ENCODE peak calls at places on chromosome 7, in five cellular contexts. M is H1, I is H9, L is neuronal stem cell, S is mesenchymal stem cell. J is an unnamed sample.

GRCh38 chr7:80348221-80348620 is 163.6 kb downstream of the GNAT3 start:
- DNase-seq in S (no peak), L (no peak), I (no peak), M (no peak), J (no peak)

GRCh38 chr7:18515067-18515466 is 19.5 kb downstream of the HDAC9 start:
- DNase-seq in I (no peak), L (no peak), M (no peak), S (no peak), J (no peak)

GRCh38 chr7:151018421-151019129 is 5.7 kb downstream of the ATG9B start:
- DNase-seq in M (no peak), L (no peak), S (peak; percentile 23), I (peak; percentile 62), J (no peak)

GRCh38 chr7:20647908-20648776 is 32.7 kb downstream of the ABCB5 start:
- DNase-seq in I (peak; percentile 64), S (peak; percentile 10), L (peak; percentile 29), M (peak; percentile 53), J (peak; percentile 21)

GRCh38 chr7:6446977-6447588 is 671 bp downstream of the DAGLB start:
- DNase-seq in I (peak; percentile 73), L (no peak), M (peak; percentile 64), S (peak; percentile 91), J (peak; percentile 90)

GRCh38 chr7:119197872-119198527 is 973.5 kb downstream of the ANKRD7 start:
- DNase-seq in M (peak; percentile 67), I (peak; percentile 68), S (peak; percentile 73), L (peak; percentile 18), J (peak; percentile 73)

GRCh38 chr7:2609001-2609411 is 22.8 kb upstream of the TTYH3 start:
- DNase-seq in M (no peak), I (peak; percentile 75), L (no peak), S (peak; percentile 41), J (peak; percentile 18)

GRCh38 chr7:115911466-115911865 is 119.1 kb downstream of the TFEC start:
- DNase-seq in M (no peak), I (no peak), L (no peak), S (peak; percentile 15), J (no peak)

GRCh38 chr7:124489925-124490324 is 275.7 kb downstream of the GPR37 start:
- DNase-seq in L (no peak), M (no peak), I (no peak), S (no peak), J (no peak)

GRCh38 chr7:128845475-128845874 is 15.3 kb downstream of the FLNC start:
- DNase-seq in L (no peak), I (no peak), M (no peak), S (no peak), J (no peak)
- H2BK120ac ChIP-seq in L (no peak overlapping the region), I (no peak overlapping the region), M (no peak overlapping the region), S (no peak overlapping the region), J (no peak overlapping the region)

GRCh38 chr7:158596309-158596708 is 8.7 kb upstream of the PTPRN2 start:
- DNase-seq in I (no peak), L (no peak), S (no peak), M (no peak), J (no peak)

GRCh38 chr7:158591944-158592343 is 4.3 kb upstream of the PTPRN2 start:
- DNase-seq in M (no peak), I (no peak), L (no peak), S (no peak), J (no peak)

GRCh38 chr7:158596745-158597144 is 9.1 kb upstream of the PTPRN2 start:
- DNase-seq in M (no peak), I (no peak), S (no peak), L (no peak), J (no peak)

GRCh38 chr7:158592541-158592940 is 4.9 kb upstream of the PTPRN2 start:
- DNase-seq in L (no peak), S (no peak), I (no peak), M (no peak), J (no peak)

GRCh38 chr7:158595068-158595467 is 7.4 kb upstream of the PTPRN2 start:
- DNase-seq in L (peak; percentile 75), I (peak; percentile 77), M (no peak), S (peak; percentile 46), J (no peak)
- H2BK12ac ChIP-seq in L (no peak overlapping the region), I (no peak overlapping the region), M (no peak overlapping the region), S (no peak overlapping the region), J (no peak overlapping the region)

DNA sequence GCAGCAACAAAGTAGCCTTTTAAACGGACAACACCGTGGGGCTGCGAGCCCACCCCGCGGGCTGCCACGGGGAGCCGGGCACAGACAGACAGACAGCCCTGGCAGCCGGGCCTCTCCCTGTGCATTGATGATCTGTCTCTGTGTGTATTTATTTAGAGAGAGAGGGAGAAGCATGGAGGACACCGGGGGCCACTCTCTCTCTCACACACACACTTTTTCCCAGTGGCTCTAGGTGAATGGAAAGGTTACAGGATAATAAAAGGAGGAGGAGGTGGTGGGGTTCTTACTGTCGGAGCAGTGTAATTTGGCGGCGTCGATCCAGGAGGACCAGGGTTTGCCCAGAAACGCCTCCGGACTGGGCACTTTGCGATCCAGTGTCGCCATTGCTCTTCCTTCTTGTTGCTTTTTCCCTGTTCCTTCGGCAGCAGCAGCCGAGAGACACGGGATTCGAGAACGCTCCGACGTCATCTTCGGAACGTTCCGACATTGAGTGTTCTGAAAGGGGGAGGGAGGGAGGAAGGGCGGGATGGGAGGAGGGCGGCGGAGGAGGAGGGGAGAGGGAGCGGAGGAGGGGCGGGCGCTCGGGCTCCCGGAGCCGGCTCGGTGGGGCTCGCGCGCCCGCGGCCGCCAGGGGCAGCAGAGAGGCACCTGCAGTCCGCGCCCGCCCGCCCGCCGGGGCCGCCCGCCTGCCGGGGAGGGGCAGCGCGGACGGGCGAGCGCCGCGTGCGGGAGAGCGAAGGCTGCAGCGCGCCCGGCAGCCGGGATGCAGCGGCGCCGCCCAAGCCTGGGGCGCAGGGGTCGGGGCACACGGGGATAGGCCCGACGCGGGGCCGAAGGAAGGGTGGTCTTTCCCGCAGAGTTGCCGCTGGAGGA is at the start of gene ATXN7L1:
- DNase-seq in M (peak; percentile 96), L (peak; percentile 95), S (peak; percentile 98), I (peak; percentile 95), J (peak; percentile 95)
- H2BK120ac ChIP-seq in M (no peak within 1 kb of the TSS), L (no peak within 1 kb of the TSS), S (peak within 1 kb of the TSS; percentile 82), I (no peak within 1 kb of the TSS), J (peak within 1 kb of the TSS; percentile 94)

DNA sequence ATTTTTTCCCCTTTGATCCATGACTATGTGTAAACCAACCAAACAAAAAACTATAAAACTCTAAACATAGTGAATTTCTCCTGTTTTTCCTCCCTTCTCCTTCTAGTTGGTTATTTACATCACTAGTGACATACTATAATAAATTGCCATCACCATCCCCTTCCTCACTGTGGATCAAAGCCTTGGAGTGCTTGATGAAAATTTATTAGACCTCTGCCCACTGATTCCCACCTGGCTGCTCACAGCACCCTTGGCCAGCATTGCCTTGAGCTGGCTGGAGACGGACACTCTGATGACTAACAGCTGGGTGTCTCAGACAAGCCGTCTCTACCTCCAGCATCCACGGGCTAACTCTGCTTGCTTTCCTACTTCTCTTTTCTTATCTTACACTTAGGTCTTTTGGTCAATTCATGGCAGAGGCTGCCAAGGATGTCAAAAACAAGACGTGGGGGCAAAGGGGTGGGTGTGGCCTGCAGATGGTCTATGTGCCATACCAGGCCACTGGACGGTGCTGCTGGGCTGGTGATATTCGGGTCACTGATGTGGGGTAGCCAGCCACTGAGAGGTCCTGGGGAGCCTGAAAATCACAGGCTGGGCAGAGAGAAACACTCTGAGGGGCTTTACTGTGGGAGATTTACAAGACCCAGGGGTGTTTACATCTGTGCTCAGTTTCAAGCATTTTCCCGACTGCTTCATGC is 207.8 kb downstream of the TAX1BP1 start:
- DNase-seq in S (no peak), I (no peak), L (no peak), M (no peak), J (peak; percentile 4)
- H2BK12ac ChIP-seq in S (no peak overlapping the region), I (no peak overlapping the region), L (no peak overlapping the region), M (no peak overlapping the region), J (no peak overlapping the region)

GRCh38 chr7:135197343-135197742 is 14.0 kb downstream of the WDR91 start:
- DNase-seq in L (no peak), M (no peak), I (no peak), S (no peak), J (no peak)
- H2BK120ac ChIP-seq in L (no peak overlapping the region), M (no peak overlapping the region), I (no peak overlapping the region), S (no peak overlapping the region), J (no peak overlapping the region)